ENCODE peak calls at places on chromosomes 11 and 22, in five cellular contexts. O is naive thymus-derived CD4-positive, alpha-beta T cell; Z is stimulated activated CD8-positive, alpha-beta memory T cell treated with anti-CD3 and anti-CD28 coated beads, Interleukin-2, amount 100 ng/mL, for 1 hour; X is H54; L is PC-3. S is an unnamed sample.

GRCh38 chr11:65916391-65916790 is 2.5 kb downstream of the C11orf68 start:
- DNase-seq in X (no peak), O (no peak), Z (no peak), L (no peak), S (no peak)

GRCh38 chr11:74723511-74723910 is 7.7 kb downstream of the CHRDL2 start:
- DNase-seq in L (no peak), O (no peak), Z (no peak), X (no peak), S (no peak)

GRCh38 chr22:31898911-31899310 is 45.4 kb upstream of the YWHAH start:
- DNase-seq in L (no peak), X (no peak), O (no peak), Z (no peak), S (no peak)

GRCh38 chr11:132228756-132229325 is 858.4 kb downstream of the NTM start:
- DNase-seq in X (no peak), O (no peak), L (no peak), Z (no peak), S (no peak)

GRCh38 chr11:78080084-78080817 is 589 bp upstream of the NDUFC2 start:
- DNase-seq in Z (no peak), O (no peak), L (no peak), X (no peak), S (no peak)

GRCh38 chr22:41656515-41656914 is 32.2 kb downstream of the SNU13 start:
- DNase-seq in X (no peak), O (no peak), Z (no peak), L (no peak), S (no peak)

GRCh38 chr11:73216466-73216865 is 1.6 kb upstream of the P2RY2 start:
- DNase-seq in O (no peak), L (no peak), Z (no peak), X (no peak), S (no peak)

GRCh38 chr22:23215294-23216204 is 35.2 kb downstream of the BCR start:
- DNase-seq in L (peak; percentile 46), X (no peak), O (peak; percentile 26), Z (no peak), S (no peak)

GRCh38 chr11:11973866-11974265 is 34.6 kb downstream of the DKK3 start:
- DNase-seq in Z (no peak), L (no peak), O (no peak), X (no peak), S (no peak)

GRCh38 chr22:46397514-46397913 is 62.0 kb downstream of the TRMU start:
- DNase-seq in L (no peak), X (no peak), Z (no peak), O (no peak), S (no peak)